ENCODE peak calls at places on chromosomes 16 and 17, in seven cellular contexts. Q is mesothelial cell of epicardium; V is activated naive CD8-positive, alpha-beta T cell treated with anti-CD3 and anti-CD28 coated beads, Interleukin-2, amount 50 U/mL, for 24 hours; G is stimulated activated CD4-positive, alpha-beta T cell treated with anti-CD3 and anti-CD28 coated beads, Interleukin-4, amount 100 ng/mL, for 1 hour; E is neural crest cell; Y is HEK293T; S is activated gamma-delta T cell. O is an unnamed sample.

GRCh38 chr17:73182616-73183310 is 10.1 kb upstream of the COG1 start:
- DNase-seq in Q (no peak), V (no peak), G (no peak), E (no peak), Y (no peak), S (no peak), O (no peak)

GRCh38 chr17:42411321-42411820 is 11.7 kb downstream of the CAVIN1 start:
- DNase-seq in Q (no peak), V (no peak), G (no peak), E (no peak), Y (no peak), S (no peak), O (no peak)

GRCh38 chr16:7345423-7345822 is 12.8 kb downstream of the RBFOX1 start:
- DNase-seq in Q (no peak), V (no peak), G (no peak), E (no peak), Y (no peak), S (no peak), O (no peak)

GRCh38 chr17:4947411-4948165 is 742 bp downstream of the PFN1 start:
- DNase-seq in Q (peak; percentile 56), V (peak; percentile 77), G (peak; percentile 71), E (peak; percentile 35), Y (peak; percentile 40), S (peak; percentile 55), O (peak; percentile 59)

GRCh38 chr17:82661717-82662683 is 13.8 kb upstream of the WDR45B start:
- DNase-seq in Q (no peak), V (no peak), G (no peak), E (no peak), Y (no peak), S (no peak), O (no peak)

GRCh38 chr17:17358866-17359265 is 55.7 kb downstream of the NT5M start:
- DNase-seq in Q (no peak), V (no peak), G (no peak), E (no peak), Y (no peak), S (no peak), O (no peak)

GRCh38 chr16:85917012-85917411 is 18.1 kb downstream of the IRF8 start:
- DNase-seq in Q (no peak), V (no peak), G (no peak), E (no peak), Y (no peak), S (no peak), O (no peak)

GRCh38 chr16:69566437-69567030 is 768 bp downstream of the NFAT5 start:
- DNase-seq in Q (peak; percentile 25), V (peak; percentile 55), G (peak; percentile 34), E (peak; percentile 24), Y (peak; percentile 43), S (peak; percentile 34), O (peak; percentile 34)

GRCh38 chr17:65417406-65418221 is 143.8 kb downstream of the AXIN2 start:
- DNase-seq in Q (no peak), V (no peak), G (no peak), E (no peak), Y (no peak), S (no peak), O (no peak)

GRCh38 chr16:27232061-27232841 is 28.9 kb downstream of the KDM8 start:
- DNase-seq in Q (no peak), V (peak; percentile 73), G (peak; percentile 52), E (no peak), Y (no peak), S (no peak), O (peak; percentile 27)

GRCh38 chr17:37259030-37259735 is 116.6 kb upstream of the C17orf78 start:
- DNase-seq in Q (no peak), V (no peak), G (no peak), E (no peak), Y (no peak), S (no peak), O (no peak)

GRCh38 chr17:29642171-29642611 is 19.5 kb upstream of the CORO6 start:
- DNase-seq in Q (no peak), V (no peak), G (no peak), E (no peak), Y (peak; percentile 50), S (no peak), O (no peak)

GRCh38 chr17:74042241-74042640 is 161.2 kb upstream of the RPL38 start:
- DNase-seq in Q (no peak), V (no peak), G (no peak), E (no peak), Y (no peak), S (no peak), O (no peak)

GRCh38 chr16:17459903-17460521 is 10.7 kb downstream of the XYLT1 start:
- DNase-seq in Q (no peak), V (no peak), G (no peak), E (no peak), Y (no peak), S (no peak), O (no peak)

GRCh38 chr16:75899163-75899562 is 172.9 kb upstream of the CPHXL start:
- DNase-seq in Q (no peak), V (no peak), G (no peak), E (no peak), Y (no peak), S (no peak), O (no peak)

GRCh38 chr17:29764217-29764616 is 141.5 kb upstream of the CORO6 start:
- DNase-seq in Q (no peak), V (no peak), G (no peak), E (no peak), Y (no peak), S (no peak), O (no peak)

GRCh38 chr17:3851461-3852100 is 5.5 kb upstream of the NCBP3 start:
- DNase-seq in Q (no peak), V (no peak), G (no peak), E (no peak), Y (no peak), S (no peak), O (no peak)

GRCh38 chr17:44324571-44325275 is at the start of gene SLC25A39:
- DNase-seq in Q (peak; percentile 92), V (peak; percentile 97), G (peak; percentile 95), E (peak; percentile 95), Y (peak; percentile 92), S (peak; percentile 94), O (peak; percentile 88)

GRCh38 chr17:78315355-78316114 is 44.3 kb downstream of the SOCS3 start:
- DNase-seq in Q (no peak), V (peak; percentile 72), G (peak; percentile 71), E (no peak), Y (no peak), S (no peak), O (peak; percentile 59)

GRCh38 chr17:40113110-40113960 is 8.4 kb upstream of the MSL1 start:
- DNase-seq in Q (peak; percentile 68), V (peak; percentile 92), G (peak; percentile 90), E (peak; percentile 87), Y (peak; percentile 77), S (peak; percentile 35), O (peak; percentile 92)

GRCh38 chr17:77233127-77233526 is 92.4 kb downstream of the SEC14L1 start:
- DNase-seq in Q (no peak), V (no peak), G (no peak), E (no peak), Y (no peak), S (no peak), O (no peak)

GRCh38 chr17:73929860-73930430 is 273.5 kb upstream of the RPL38 start:
- DNase-seq in Q (no peak), V (no peak), G (no peak), E (no peak), Y (no peak), S (no peak), O (no peak)

GRCh38 chr16:10497132-10498088 is 83.0 kb downstream of the EMP2 start:
- DNase-seq in Q (no peak), V (no peak), G (no peak), E (no peak), Y (no peak), S (no peak), O (no peak)

GRCh38 chr16:48537909-48538745 is 71.9 kb downstream of the N4BP1 start:
- DNase-seq in Q (no peak), V (no peak), G (no peak), E (no peak), Y (no peak), S (no peak), O (no peak)

GRCh38 chr16:30478766-30479478 is 6.4 kb downstream of the ITGAL start:
- DNase-seq in Q (no peak), V (no peak), G (no peak), E (no peak), Y (no peak), S (no peak), O (no peak)

GRCh38 chr17:15946611-15947120 is 1.7 kb downstream of the ADORA2B start:
- DNase-seq in Q (no peak), V (no peak), G (no peak), E (no peak), Y (no peak), S (no peak), O (no peak)

GRCh38 chr17:50308666-50309065 is 34.4 kb downstream of the TMEM92 start:
- DNase-seq in Q (no peak), V (no peak), G (no peak), E (no peak), Y (no peak), S (no peak), O (no peak)

GRCh38 chr16:23901178-23902131 is 65.7 kb downstream of the PRKCB start:
- DNase-seq in Q (no peak), V (no peak), G (no peak), E (no peak), Y (no peak), S (no peak), O (no peak)